ENCODE peak calls at places on chromosome 12, in nine cellular contexts. F, W, X, H, C, Y, I, N and U are unnamed samples. For H3K9me3, the result is how much of the 10 kb centered on the place peaks cover.

GRCh38 chr12:1566449-1567135 is 27.8 kb downstream of the FBXL14 start:
- DNase-seq in W (no peak), N (no peak), H (no peak), Y (no peak), F (no peak), X (no peak), I (no peak), C (no peak), U (no peak)

GRCh38 chr12:82458101-82458500 is 99.8 kb downstream of the METTL25 start:
- DNase-seq in W (no peak), X (no peak), C (no peak), Y (no peak), I (no peak), F (no peak), H (no peak), N (no peak), U (no peak)

GRCh38 chr12:57111046-57111698 is at the start of gene STAT6:
- DNase-seq in H (peak), N (peak), W (no peak), I (peak), Y (peak), F (peak), C (peak), X (no peak), U (peak)

GRCh38 chr12:110010853-110011835 is 11.9 kb downstream of the ANKRD13A start:
- DNase-seq in Y (no peak), H (no peak), C (no peak), N (no peak), I (no peak), F (no peak), W (no peak), X (no peak), U (no peak)

GRCh38 chr12:123389560-123390351 is 5.8 kb downstream of the KMT5A start:
- DNase-seq in H (peak), C (peak), Y (no peak), N (no peak), X (no peak), W (no peak), I (peak), F (peak), U (peak)

GRCh38 chr12:116864371-116865160 is 16.7 kb downstream of the HRK start:
- DNase-seq in W (no peak), N (no peak), X (no peak), Y (no peak), H (no peak), I (no peak), F (peak), C (no peak), U (no peak)

GRCh38 chr12:52519826-52520662 is at the start of gene KRT5:
- DNase-seq in C (no peak), X (no peak), Y (no peak), F (no peak), H (peak), N (no peak), W (peak), I (no peak), U (no peak)

GRCh38 chr12:26265606-26266005 is 70.2 kb downstream of the SSPN start:
- DNase-seq in C (no peak), I (no peak), F (no peak), Y (no peak), W (no peak), X (no peak), N (no peak), H (no peak), U (no peak)

GRCh38 chr12:29743801-29744200 is 39.9 kb downstream of the TMTC1 start:
- DNase-seq in Y (no peak), C (peak), N (no peak), W (no peak), X (no peak), I (no peak), H (no peak), F (peak), U (no peak)

GRCh38 chr12:127926004-127926403 is 341.0 kb upstream of the TMEM132C start:
- DNase-seq in I (no peak), X (no peak), C (peak), W (no peak), Y (no peak), H (no peak), N (peak), F (no peak), U (no peak)

GRCh38 chr12:89883630-89884364 is 175.2 kb upstream of the ATP2B1 start:
- DNase-seq in H (no peak), F (peak), Y (no peak), W (no peak), X (no peak), I (no peak), N (no peak), C (peak), U (no peak)

GRCh38 chr12:54197037-54197909 is 8.5 kb upstream of the SMUG1 start:
- DNase-seq in Y (no peak), C (no peak), X (no peak), H (no peak), F (peak), I (no peak), W (no peak), N (no peak), U (no peak)

GRCh38 chr12:63897931-63898330 is 53.4 kb downstream of the SRGAP1 start:
- DNase-seq in W (no peak), C (no peak), F (no peak), N (no peak), H (no peak), I (no peak), X (no peak), Y (no peak), U (no peak)

GRCh38 chr12:110073049-110073831 is 24.9 kb upstream of the C12orf76 start:
- DNase-seq in N (peak), X (no peak), W (no peak), Y (no peak), H (peak), C (no peak), F (peak), I (no peak), U (no peak)

GRCh38 chr12:76878045-76878898 is 547 bp downstream of the CSRP2 start:
- DNase-seq in N (no peak), F (peak), X (peak), Y (no peak), W (no peak), H (no peak), C (peak), I (no peak), U (peak)

GRCh38 chr12:12349711-12350665 is at the start of gene MANSC1:
- DNase-seq in H (peak), N (peak), F (peak), I (peak), C (peak), W (no peak), Y (no peak), X (no peak), U (peak)

GRCh38 chr12:100555722-100556121 is 17.8 kb upstream of the GAS2L3 start:
- DNase-seq in X (no peak), H (no peak), Y (no peak), N (peak), I (no peak), F (no peak), C (no peak), W (no peak), U (no peak)

GRCh38 chr12:66288121-66288520 is 14.2 kb upstream of the HELB start:
- DNase-seq in N (no peak), F (no peak), H (no peak), W (no peak), C (no peak), Y (no peak), I (no peak), X (no peak), U (no peak)

GRCh38 chr12:45349911-45350310 is 134.0 kb downstream of the ANO6 start:
- DNase-seq in F (peak), W (no peak), X (no peak), H (no peak), C (no peak), N (no peak), Y (no peak), I (no peak), U (no peak)

GRCh38 chr12:27965966-27966365 is 6.6 kb downstream of the PTHLH start:
- DNase-seq in N (no peak), X (no peak), H (no peak), Y (no peak), F (peak), I (no peak), W (no peak), C (no peak), U (no peak)

GRCh38 chr12:5376591-5377207 is 55.2 kb upstream of the NTF3 start:
- DNase-seq in F (no peak), W (no peak), C (no peak), I (peak), X (no peak), Y (no peak), H (no peak), N (no peak), U (no peak)

GRCh38 chr12:1099158-1099557 is 108.1 kb downstream of the ERC1 start:
- DNase-seq in I (no peak), C (no peak), W (no peak), F (no peak), Y (no peak), N (no peak), H (no peak), X (no peak), U (no peak)

GRCh38 chr12:64109706-64110105 is 112.4 kb downstream of the KICS2 start:
- DNase-seq in W (no peak), H (no peak), C (no peak), F (no peak), Y (no peak), X (no peak), I (no peak), N (no peak), U (no peak)

GRCh38 chr12:48925218-48925871 is at the start of gene FKBP11:
- DNase-seq in I (peak), C (peak), Y (no peak), H (peak), X (no peak), N (peak), F (no peak), W (peak), U (peak)

GRCh38 chr12:47758584-47758833 is 171 bp downstream of the RAPGEF3 start:
- DNase-seq in H (no peak), X (no peak), Y (no peak), F (no peak), C (no peak), W (no peak), I (no peak), N (no peak), U (no peak)

GRCh38 chr12:47757840-47758583 is 668 bp downstream of the RAPGEF3 start:
- DNase-seq in H (no peak), C (no peak), N (no peak), F (no peak), X (no peak), W (no peak), Y (no peak), I (peak), U (no peak)

GRCh38 chr12:47755655-47756562 is 2.8 kb downstream of the RAPGEF3 start:
- DNase-seq in W (no peak), I (peak), H (no peak), Y (no peak), C (no peak), X (no peak), N (no peak), F (peak), U (no peak)

GRCh38 chr12:47758834-47759690 is at the start of gene RAPGEF3:
- DNase-seq in C (peak), Y (no peak), H (peak), I (peak), X (no peak), W (peak), F (peak), N (peak), U (peak)

GRCh38 chr12:47757360-47757839 is 1.3 kb downstream of the RAPGEF3 start:
- DNase-seq in I (no peak), X (no peak), W (no peak), F (no peak), N (no peak), Y (no peak), C (no peak), H (no peak), U (no peak)
- H3K4me3 ChIP-seq in I (peak), X (no peak), W (peak), F (no peak), N (peak), Y (peak), C (no peak), H (peak), U (no peak)

GRCh38 chr12:124482567-124482893 is 84.9 kb downstream of the NCOR2 start:
- DNase-seq in W (no peak), X (no peak), H (no peak), F (no peak), I (no peak), Y (no peak), C (no peak), N (no peak), U (no peak)

GRCh38 chr12:124485371-124485770 is 82.0 kb downstream of the NCOR2 start:
- DNase-seq in N (no peak), Y (no peak), W (no peak), I (no peak), C (no peak), H (no peak), F (no peak), X (no peak), U (no peak)

GRCh38 chr12:124482901-124483799 is 84.3 kb downstream of the NCOR2 start:
- DNase-seq in X (no peak), H (no peak), F (no peak), Y (no peak), I (no peak), W (no peak), C (no peak), N (no peak), U (peak)

GRCh38 chr12:124484526-124484953 is 82.9 kb downstream of the NCOR2 start:
- DNase-seq in H (no peak), N (no peak), I (no peak), C (no peak), Y (no peak), W (no peak), F (no peak), X (no peak), U (no peak)

GRCh38 chr12:124484067-124484466 is 83.3 kb downstream of the NCOR2 start:
- DNase-seq in C (no peak), Y (no peak), N (no peak), X (no peak), H (no peak), F (no peak), I (no peak), W (no peak), U (no peak)
- H3K9me3 ChIP-seq in C (under half), Y (under half), N (under half), X (under half), H (under half), F (under half), I (under half), W (under half), U (under half)

GRCh38 chr12:14239935-14240872 is 125.3 kb upstream of the ATF7IP start:
- DNase-seq in X (no peak), I (no peak), W (no peak), Y (no peak), N (no peak), C (peak), H (no peak), F (no peak), U (no peak)
- H3K4me3 ChIP-seq in X (no peak), I (no peak), W (no peak), Y (no peak), N (peak), C (peak), H (no peak), F (no peak), U (no peak)

DNA sequence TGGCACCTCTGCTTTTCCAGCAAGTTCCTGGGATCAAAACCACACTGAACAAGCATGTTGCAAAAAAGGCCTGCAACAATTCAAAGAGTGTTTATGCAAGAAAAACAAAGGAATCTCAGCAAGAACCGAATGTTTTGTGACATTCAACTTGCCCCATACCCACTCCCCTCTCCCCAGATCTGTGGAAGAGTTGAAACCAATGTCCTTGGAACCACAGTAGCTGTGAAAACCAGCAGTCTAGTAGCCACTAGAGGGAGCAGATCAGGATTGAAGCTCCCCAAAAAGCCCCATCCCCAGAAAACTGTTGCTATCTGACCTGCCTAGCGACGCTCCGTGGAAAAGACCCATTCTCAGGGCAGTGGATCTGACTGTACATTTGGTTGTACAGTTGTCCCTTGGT is 27.1 kb downstream of the PRKAB1 start:
- DNase-seq in C (no peak), Y (no peak), X (no peak), I (no peak), W (no peak), F (no peak), H (no peak), N (no peak), U (no peak)
- H3K9me3 ChIP-seq in C (under half), Y (under half), X (under half), I (under half), W (under half), F (under half), H (under half), N (under half), U (under half)

DNA sequence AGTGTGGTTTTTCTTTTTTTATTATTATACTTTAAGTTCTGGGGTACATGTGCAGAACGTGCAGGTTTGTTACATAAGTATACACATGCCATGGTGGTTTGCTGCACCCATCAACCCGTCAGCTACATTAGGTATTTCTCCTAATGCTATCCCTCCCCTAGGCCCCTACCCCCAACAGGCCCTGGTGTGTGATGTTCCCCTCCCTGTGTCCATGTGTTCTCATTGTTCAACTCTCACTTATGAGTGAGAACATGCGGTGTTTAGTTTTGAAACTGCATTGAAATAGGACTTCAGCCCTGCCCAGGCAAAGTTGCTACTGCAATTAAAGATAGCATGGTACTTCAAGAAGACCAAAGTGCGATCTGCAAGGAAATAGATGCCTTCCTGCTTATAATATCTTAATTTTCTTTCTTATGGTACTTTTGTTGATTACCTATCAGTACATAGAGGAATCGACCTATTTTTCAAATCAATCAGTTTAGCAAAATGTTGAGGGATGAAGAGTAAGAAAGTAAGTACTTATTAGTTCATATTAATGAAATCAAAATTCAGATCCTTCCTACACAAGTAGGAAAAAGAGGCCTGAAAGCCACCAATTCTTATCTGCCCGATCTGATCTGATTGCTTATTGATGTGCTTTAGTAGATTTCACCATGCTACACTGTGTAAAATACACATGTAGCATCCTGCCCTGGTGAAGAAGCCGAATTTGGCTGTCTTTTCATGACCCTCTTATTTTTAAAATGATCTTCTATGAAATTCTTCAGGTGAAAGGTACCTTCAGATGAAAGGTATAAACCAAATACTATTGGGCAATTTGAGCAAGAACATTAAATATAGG is 1.6 kb downstream of the LTA4H start:
- DNase-seq in Y (no peak), W (no peak), X (no peak), I (no peak), C (no peak), H (no peak), N (no peak), F (no peak), U (no peak)
- H3K4me3 ChIP-seq in Y (no peak), W (peak), X (peak), I (peak), C (peak), H (no peak), N (peak), F (peak), U (no peak)

DNA sequence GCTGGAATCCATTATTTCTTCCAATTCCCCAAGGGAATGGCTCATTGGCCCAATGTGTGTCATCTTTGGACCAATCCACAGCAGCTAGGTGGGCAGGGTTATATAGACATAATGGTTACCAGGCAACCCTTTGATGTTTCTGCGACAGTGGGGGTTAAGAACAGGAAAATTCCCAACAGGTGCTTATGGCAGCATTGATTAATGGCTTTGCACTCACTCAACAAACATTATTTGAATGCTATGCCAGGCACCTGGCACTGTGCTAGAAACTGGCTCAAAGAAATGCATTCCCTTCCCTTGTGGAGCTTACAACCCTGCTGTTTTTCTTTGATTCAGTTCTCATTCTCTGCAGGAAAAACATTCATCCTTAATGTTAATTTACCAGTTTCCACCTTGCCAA is 1221.0 kb downstream of the AACS start:
- DNase-seq in C (no peak), I (no peak), N (no peak), F (no peak), X (no peak), W (no peak), Y (no peak), H (no peak), U (peak)
- H3K9me3 ChIP-seq in C (under half), I (under half), N (under half), F (under half), X (under half), W (under half), Y (under half), H (under half), U (under half)

GRCh38 chr12:107864235-107864634 is 89.7 kb downstream of the ASCL4 start:
- DNase-seq in C (no peak), Y (no peak), I (no peak), X (no peak), H (no peak), F (no peak), N (no peak), W (no peak), U (no peak)
- H3K4me3 ChIP-seq in C (no peak), Y (no peak), I (peak), X (no peak), H (no peak), F (no peak), N (no peak), W (no peak), U (no peak)